ENCODE peak calls at places on chromosomes 2 and 18, in eight cellular contexts. J is GM23338; H is dorsolateral prefrontal cortex; Z is fibroblast of mammary gland; P is WERI-Rb-1; X is kidney; Q is CD8-positive, alpha-beta T cell; E is body of pancreas. R is an unnamed sample.
A peak's percentile ranks its signal among the peaks of the same experiment; 100 is the strongest.

GRCh38 chr2:242031481-242032019 is 162.0 kb downstream of the RTP5 start:
- DNase-seq in E (no peak), Z (peak; percentile 93), X (no peak), P (no peak), H (no peak), J (no peak), Q (peak; percentile 49), R (no peak)

GRCh38 chr2:52976132-52976949 is 791.3 kb upstream of the CHAC2 start:
- DNase-seq in Z (peak; percentile 32), X (no peak), J (peak; percentile 75), Q (no peak), H (no peak), P (peak; percentile 60), E (peak; percentile 18), R (no peak)

GRCh38 chr18:76446746-76447267 is 48.2 kb downstream of the ZNF516 start:
- DNase-seq in X (no peak), H (no peak), J (no peak), P (no peak), E (no peak), Q (no peak), Z (no peak), R (no peak)

GRCh38 chr2:74849228-74849892 is 15.4 kb downstream of the HK2 start:
- DNase-seq in H (no peak), E (peak; percentile 38), X (no peak), J (peak; percentile 77), Q (peak; percentile 23), P (no peak), Z (no peak), R (peak; percentile 67)

GRCh38 chr2:205745661-205746407 is 63.5 kb downstream of the NRP2 start:
- DNase-seq in Q (no peak), X (no peak), J (no peak), Z (no peak), P (no peak), H (no peak), E (no peak), R (no peak)

GRCh38 chr2:171227066-171227782 is 66.5 kb upstream of the TLK1 start:
- DNase-seq in Z (peak; percentile 44), X (no peak), P (no peak), E (no peak), Q (no peak), H (no peak), J (no peak), R (no peak)

GRCh38 chr2:71800106-71800809 is 346.9 kb downstream of the DYSF start:
- DNase-seq in X (no peak), Z (no peak), P (peak; percentile 45), Q (no peak), H (no peak), E (no peak), J (no peak), R (no peak)

GRCh38 chr2:468631-469310 is 180.9 kb upstream of the ALKAL2 start:
- DNase-seq in E (no peak), J (peak; percentile 70), X (no peak), P (no peak), Z (no peak), Q (no peak), H (no peak), R (no peak)

GRCh38 chr2:15412309-15412708 is 148.8 kb downstream of the NBAS start:
- DNase-seq in H (no peak), J (no peak), E (no peak), P (no peak), Z (no peak), Q (no peak), X (no peak), R (no peak)

GRCh38 chr2:101516833-101517690 is 42.1 kb upstream of the RFX8 start:
- DNase-seq in J (no peak), E (no peak), X (no peak), Z (peak; percentile 99), Q (no peak), P (no peak), H (no peak), R (no peak)

GRCh38 chr18:59907172-59907571 is 7.4 kb downstream of the PMAIP1 start:
- DNase-seq in E (no peak), J (no peak), H (no peak), X (no peak), Z (peak; percentile 59), P (no peak), Q (no peak), R (no peak)

GRCh38 chr18:26771524-26771923 is 94.0 kb downstream of the AQP4 start:
- DNase-seq in J (peak; percentile 73), Z (no peak), E (no peak), H (no peak), Q (no peak), X (no peak), P (peak; percentile 21), R (no peak)
- TF ChIP-seq CTCF in J (peak; percentile 78), Z (peak; percentile 19), E (peak; percentile 22), H (peak; percentile 33), Q (no peak), X (peak; percentile 36), P (peak; percentile 66), R (peak; percentile 26)

GRCh38 chr2:226970362-226970761 is 134.5 kb downstream of the RHBDD1 start:
- DNase-seq in E (no peak), J (no peak), X (no peak), Q (no peak), P (no peak), Z (no peak), H (no peak), R (no peak)

GRCh38 chr2:226971029-226971584 is 135.3 kb downstream of the RHBDD1 start:
- DNase-seq in J (no peak), P (no peak), H (no peak), Z (no peak), Q (no peak), X (no peak), E (no peak), R (no peak)

GRCh38 chr2:226971770-226972169 is 135.9 kb downstream of the RHBDD1 start:
- DNase-seq in Q (no peak), P (no peak), J (no peak), H (no peak), Z (no peak), X (no peak), E (no peak), R (no peak)

GRCh38 chr2:226965376-226965775 is 129.5 kb downstream of the RHBDD1 start:
- DNase-seq in X (no peak), Z (no peak), H (no peak), P (no peak), J (no peak), Q (no peak), E (no peak), R (no peak)

DNA sequence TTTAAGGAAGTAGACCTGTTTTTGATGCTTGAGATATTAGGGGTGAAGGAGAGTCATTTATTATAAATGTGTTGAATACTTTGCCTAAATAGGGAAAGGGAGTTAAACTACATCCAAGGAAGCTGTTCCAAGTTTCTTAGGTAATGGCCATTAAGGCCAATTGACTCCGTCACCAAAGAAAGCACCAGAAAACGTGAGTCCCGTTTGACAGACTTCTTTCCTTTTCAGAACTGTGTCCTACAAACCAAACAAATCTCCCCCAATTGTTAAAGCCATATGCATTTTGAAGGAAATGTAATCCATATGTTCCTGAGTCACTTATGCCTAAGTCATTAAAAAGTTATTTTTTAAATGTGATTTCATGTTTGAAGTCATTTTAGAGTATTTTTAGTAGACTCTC is 133.6 kb downstream of the RHBDD1 start:
- DNase-seq in Q (no peak), J (no peak), Z (peak; percentile 80), E (no peak), P (no peak), X (no peak), H (no peak), R (no peak)
- H3K4me3 ChIP-seq in Q (no peak overlapping the region), J (no peak overlapping the region), Z (no peak overlapping the region), E (no peak overlapping the region), P (no peak overlapping the region), X (no peak overlapping the region), H (no peak overlapping the region), R (no peak overlapping the region)

GRCh38 chr2:238706163-238706562 is 141.7 kb upstream of the TWIST2 start:
- DNase-seq in Z (no peak), P (no peak), E (no peak), Q (no peak), H (peak; percentile 8), X (no peak), J (no peak), R (no peak)

GRCh38 chr2:238703436-238703835 is 144.4 kb upstream of the TWIST2 start:
- DNase-seq in H (peak; percentile 21), X (no peak), P (no peak), Z (no peak), J (no peak), E (no peak), Q (no peak), R (no peak)

GRCh38 chr2:238709324-238709723 is 138.6 kb upstream of the TWIST2 start:
- DNase-seq in J (no peak), X (no peak), E (no peak), H (no peak), P (no peak), Q (no peak), Z (peak; percentile 56), R (no peak)

GRCh38 chr2:238704471-238705230 is 143.2 kb upstream of the TWIST2 start:
- DNase-seq in Z (no peak), E (no peak), J (no peak), H (peak; percentile 27), P (no peak), Q (no peak), X (no peak), R (no peak)

DNA sequence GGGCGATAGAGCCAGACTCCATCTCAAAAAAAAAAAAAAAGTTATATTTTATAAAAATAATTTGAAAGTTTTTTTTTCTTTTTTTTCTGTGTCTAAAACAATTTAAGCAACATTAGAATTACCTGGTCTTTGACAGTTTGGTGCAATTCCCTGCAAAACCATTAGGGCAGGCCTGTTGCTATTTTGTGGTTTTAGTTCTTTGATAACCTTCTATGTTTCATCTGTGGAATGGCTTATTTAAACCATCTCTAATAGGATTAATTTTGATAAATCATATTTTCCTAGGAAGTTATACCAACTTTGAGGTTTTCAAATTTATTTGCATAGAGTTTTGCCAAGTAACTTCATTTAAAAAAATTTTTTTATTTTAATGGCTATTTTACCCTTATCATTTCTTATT is 141.2 kb upstream of the TWIST2 start:
- DNase-seq in E (no peak), P (no peak), Z (no peak), H (no peak), X (no peak), Q (no peak), J (peak; percentile 16), R (no peak)
- TF ChIP-seq CTCF in E (no peak), P (no peak), Z (peak; percentile 46), H (peak; percentile 36), X (no peak), Q (no peak), J (no peak), R (no peak)

DNA sequence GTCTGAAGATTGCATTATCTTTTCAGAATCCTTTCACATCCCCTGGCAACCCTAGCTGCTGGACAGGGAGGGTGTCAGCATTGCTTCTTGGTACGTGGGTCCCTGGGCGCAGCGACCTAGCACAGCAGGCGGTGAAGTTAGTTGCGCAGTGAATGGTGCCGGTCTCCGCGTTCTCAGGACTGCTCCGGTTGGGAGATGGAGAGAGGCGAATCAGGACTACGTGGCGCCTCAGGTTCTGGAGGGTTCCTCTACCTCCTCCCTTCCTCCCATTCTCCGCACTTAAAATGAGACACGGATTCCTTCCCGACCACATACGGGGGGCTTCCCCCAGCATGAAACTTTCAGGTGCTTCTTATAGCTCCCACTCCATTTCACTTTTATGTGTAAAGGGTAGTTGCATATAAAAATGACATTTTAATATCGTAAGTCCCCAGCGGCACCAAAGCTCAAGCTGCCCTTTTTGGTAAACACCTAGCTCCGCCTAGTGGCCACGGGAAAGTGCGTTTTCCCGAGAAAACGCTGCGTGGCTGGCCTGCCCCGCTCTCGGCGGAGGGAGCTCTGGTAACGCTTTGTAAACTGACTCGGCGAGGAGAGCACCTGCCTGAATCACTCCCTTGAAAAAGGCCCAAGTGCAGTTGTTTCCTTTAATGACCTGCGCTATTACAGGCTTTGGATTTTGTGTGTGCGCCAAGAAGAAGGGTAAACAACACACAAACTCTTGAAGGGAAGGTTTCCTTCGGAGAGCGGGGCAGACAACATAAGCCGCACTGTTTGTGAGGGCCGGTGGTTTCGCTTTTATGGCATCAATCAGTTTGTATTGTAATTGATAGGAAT is 32.9 kb upstream of the INHBB start:
- DNase-seq in E (peak; percentile 85), P (peak; percentile 83), J (peak; percentile 90), X (peak; percentile 88), H (peak; percentile 86), Z (peak; percentile 81), Q (peak; percentile 74), R (peak; percentile 84)
- H3K4me3 ChIP-seq in E (no peak overlapping the region), P (peak overlapping the region; percentile 17), J (peak overlapping the region; percentile 53), X (peak overlapping the region; percentile 67), H (peak overlapping the region; percentile 65), Z (peak overlapping the region; percentile 58), Q (peak overlapping the region; percentile 41), R (peak overlapping the region; percentile 40)

R was measured in left lung.